ENCODE peak calls at places on chromosomes 4 and X, in four cellular contexts. One of them, this sample, is unnamed.

GRCh38 chr4:153393397-153393796 is 48.9 kb downstream of the MND1 start:
- DNase-seq in neuronal stem cell: no peak
- DNase-seq in H9: no peak
- DNase-seq in IMR-90: peak
- DNase-seq in this sample: peak

GRCh38 chr4:154566639-154567204 is 3.9 kb downstream of the FGB start:
- DNase-seq in neuronal stem cell: no peak
- DNase-seq in H9: no peak
- DNase-seq in IMR-90: peak
- DNase-seq in this sample: no peak

GRCh38 chr4:91092398-91092955 is 965.3 kb downstream of the CCSER1 start:
- DNase-seq in neuronal stem cell: no peak
- DNase-seq in H9: no peak
- DNase-seq in IMR-90: no peak
- DNase-seq in this sample: no peak

GRCh38 chr4:142406917-142407501 is 439.1 kb downstream of the INPP4B start:
- DNase-seq in neuronal stem cell: no peak
- DNase-seq in H9: no peak
- DNase-seq in IMR-90: no peak
- DNase-seq in this sample: no peak

GRCh38 chr4:78379040-78379439 is 172.5 kb upstream of the ANXA3 start:
- DNase-seq in neuronal stem cell: no peak
- DNase-seq in H9: no peak
- DNase-seq in IMR-90: no peak
- DNase-seq in this sample: peak

GRCh38 chr4:14309429-14309828 is 681.9 kb upstream of the BOD1L1 start:
- DNase-seq in neuronal stem cell: no peak
- DNase-seq in H9: no peak
- DNase-seq in IMR-90: no peak
- DNase-seq in this sample: peak

GRCh38 chr4:78481180-78481579 is 70.4 kb upstream of the ANXA3 start:
- DNase-seq in neuronal stem cell: no peak
- DNase-seq in H9: no peak
- DNase-seq in IMR-90: peak
- DNase-seq in this sample: peak

GRCh38 chr4:23161787-23162186 is 469.1 kb downstream of the GBA3 start:
- DNase-seq in neuronal stem cell: peak
- DNase-seq in H9: no peak
- DNase-seq in IMR-90: no peak
- DNase-seq in this sample: no peak

GRCh38 chrX:13911581-13911980 is 94.7 kb upstream of the GPM6B start:
- DNase-seq in neuronal stem cell: no peak
- DNase-seq in H9: no peak
- DNase-seq in IMR-90: peak
- DNase-seq in this sample: no peak

GRCh38 chr4:16461362-16461761 is 235.1 kb upstream of the TAPT1 start:
- DNase-seq in neuronal stem cell: no peak
- DNase-seq in H9: no peak
- DNase-seq in IMR-90: no peak
- DNase-seq in this sample: no peak

GRCh38 chr4:164997324-164997723 is 19.9 kb upstream of the TRIM61 start:
- DNase-seq in neuronal stem cell: no peak
- DNase-seq in H9: no peak
- DNase-seq in IMR-90: no peak
- DNase-seq in this sample: peak

GRCh38 chrX:17923546-17923945 is 62.4 kb upstream of the RAI2 start:
- DNase-seq in neuronal stem cell: no peak
- DNase-seq in H9: no peak
- DNase-seq in IMR-90: no peak
- DNase-seq in this sample: no peak

GRCh38 chrX:17922303-17922702 is 61.2 kb upstream of the RAI2 start:
- DNase-seq in neuronal stem cell: no peak
- DNase-seq in H9: no peak
- DNase-seq in IMR-90: no peak
- DNase-seq in this sample: no peak

GRCh38 chrX:17919896-17920446 is 58.9 kb upstream of the RAI2 start:
- DNase-seq in neuronal stem cell: no peak
- DNase-seq in H9: no peak
- DNase-seq in IMR-90: no peak
- DNase-seq in this sample: no peak

GRCh38 chrX:17917945-17918577 is 57.0 kb upstream of the RAI2 start:
- DNase-seq in neuronal stem cell: no peak
- DNase-seq in H9: no peak
- DNase-seq in IMR-90: no peak
- DNase-seq in this sample: no peak
- H3K18ac ChIP-seq in neuronal stem cell: no peak
- H3K18ac ChIP-seq in H9: no peak
- H3K18ac ChIP-seq in IMR-90: no peak
- H3K18ac ChIP-seq in this sample: no peak

GRCh38 chr4:9980898-9981297 is 40.4 kb downstream of the SLC2A9 start:
- DNase-seq in neuronal stem cell: no peak
- DNase-seq in H9: no peak
- DNase-seq in IMR-90: no peak
- DNase-seq in this sample: no peak

GRCh38 chr4:9979101-9979815 is 42.0 kb downstream of the SLC2A9 start:
- DNase-seq in neuronal stem cell: no peak
- DNase-seq in H9: peak
- DNase-seq in IMR-90: no peak
- DNase-seq in this sample: peak

GRCh38 chr4:9984621-9985020 is 36.7 kb downstream of the SLC2A9 start:
- DNase-seq in neuronal stem cell: no peak
- DNase-seq in H9: no peak
- DNase-seq in IMR-90: no peak
- DNase-seq in this sample: no peak

GRCh38 chr4:9987749-9988346 is 33.4 kb downstream of the SLC2A9 start:
- DNase-seq in neuronal stem cell: no peak
- DNase-seq in H9: no peak
- DNase-seq in IMR-90: no peak
- DNase-seq in this sample: no peak

GRCh38 chr4:9983211-9983610 is 38.1 kb downstream of the SLC2A9 start:
- DNase-seq in neuronal stem cell: no peak
- DNase-seq in H9: no peak
- DNase-seq in IMR-90: no peak
- DNase-seq in this sample: no peak
- H3K18ac ChIP-seq in neuronal stem cell: no peak
- H3K18ac ChIP-seq in H9: no peak
- H3K18ac ChIP-seq in IMR-90: no peak
- H3K18ac ChIP-seq in this sample: no peak

DNA sequence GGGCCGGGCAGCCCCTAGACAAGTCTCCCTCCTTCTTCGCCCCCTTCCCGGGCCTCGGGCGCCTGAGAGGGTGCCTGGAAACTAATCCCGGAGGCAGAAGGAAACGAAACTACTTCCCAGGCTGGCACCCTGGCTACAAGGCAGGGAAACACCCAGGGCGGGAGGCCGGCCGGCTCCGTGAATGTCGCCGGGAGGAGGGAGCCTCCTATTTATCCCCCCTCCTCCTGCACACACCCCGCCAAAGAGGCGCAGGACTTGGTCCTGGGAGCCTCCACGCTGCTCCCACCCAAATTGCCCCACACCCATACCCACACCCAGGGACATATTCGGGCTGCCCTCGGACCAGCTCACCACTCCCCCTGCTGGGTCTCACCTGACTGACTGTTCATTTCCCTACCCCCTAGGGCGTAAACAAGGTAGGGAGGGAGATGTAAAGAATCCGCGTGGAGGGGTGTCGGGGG is at the start of gene BTC:
- DNase-seq in neuronal stem cell: peak
- DNase-seq in H9: peak
- DNase-seq in IMR-90: no peak
- DNase-seq in this sample: peak
- H3K18ac ChIP-seq in neuronal stem cell: peak
- H3K18ac ChIP-seq in H9: no peak
- H3K18ac ChIP-seq in IMR-90: no peak
- H3K18ac ChIP-seq in this sample: no peak

DNA sequence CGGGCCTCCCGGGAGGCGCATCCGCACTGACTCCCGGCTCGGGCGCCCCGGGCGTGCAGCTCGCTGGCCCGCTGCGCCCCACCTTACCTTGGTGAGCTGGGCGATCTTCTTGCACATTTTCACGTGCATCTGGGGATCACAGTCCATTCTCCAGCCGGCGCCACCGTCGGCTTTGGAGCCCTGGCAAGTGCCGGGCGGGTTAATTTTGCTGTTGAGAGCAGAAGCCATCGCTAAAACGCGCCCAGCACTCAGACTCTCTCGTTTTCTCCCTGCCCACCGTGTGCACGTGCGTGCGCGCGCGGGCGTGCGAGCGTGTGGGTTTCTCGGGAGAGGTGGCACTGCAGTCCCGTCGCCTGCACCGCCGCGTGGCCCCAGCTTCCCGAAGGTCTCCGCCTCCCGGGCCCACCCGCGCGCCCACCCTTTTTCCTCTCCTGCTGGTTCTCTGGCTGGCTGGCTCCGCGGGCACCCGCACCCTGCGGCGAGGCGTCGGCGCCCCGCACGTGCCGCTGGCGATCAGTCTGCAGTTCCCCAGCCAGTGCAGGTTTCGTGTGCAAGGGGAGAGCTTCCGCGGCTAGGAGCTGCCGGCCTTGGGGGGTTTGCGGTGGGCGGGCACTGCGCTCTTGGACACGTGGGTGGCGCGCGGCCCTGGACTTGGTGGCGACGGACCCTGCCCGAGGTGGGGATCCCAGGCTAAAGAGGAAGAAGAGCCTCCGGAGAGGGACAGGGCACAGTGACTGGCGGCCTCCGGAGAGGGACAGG is at the start of gene FAM184B:
- DNase-seq in neuronal stem cell: peak
- DNase-seq in H9: peak
- DNase-seq in IMR-90: no peak
- DNase-seq in this sample: peak
- H3K18ac ChIP-seq in neuronal stem cell: peak
- H3K18ac ChIP-seq in H9: no peak
- H3K18ac ChIP-seq in IMR-90: no peak
- H3K18ac ChIP-seq in this sample: no peak

GRCh38 chrX:153597351-153597750 is 1.6 kb downstream of the CCNQ start:
- DNase-seq in neuronal stem cell: no peak
- DNase-seq in H9: no peak
- DNase-seq in IMR-90: no peak
- DNase-seq in this sample: no peak

GRCh38 chrX:153598541-153599191 is at the start of gene CCNQ:
- DNase-seq in neuronal stem cell: no peak
- DNase-seq in H9: peak
- DNase-seq in IMR-90: peak
- DNase-seq in this sample: peak

GRCh38 chrX:153600921-153601320 is 2.0 kb upstream of the CCNQ start:
- DNase-seq in neuronal stem cell: no peak
- DNase-seq in H9: no peak
- DNase-seq in IMR-90: no peak
- DNase-seq in this sample: no peak

GRCh38 chrX:153600032-153600373 is 1.1 kb upstream of the CCNQ start:
- DNase-seq in neuronal stem cell: no peak
- DNase-seq in H9: no peak
- DNase-seq in IMR-90: no peak
- DNase-seq in this sample: peak

DNA sequence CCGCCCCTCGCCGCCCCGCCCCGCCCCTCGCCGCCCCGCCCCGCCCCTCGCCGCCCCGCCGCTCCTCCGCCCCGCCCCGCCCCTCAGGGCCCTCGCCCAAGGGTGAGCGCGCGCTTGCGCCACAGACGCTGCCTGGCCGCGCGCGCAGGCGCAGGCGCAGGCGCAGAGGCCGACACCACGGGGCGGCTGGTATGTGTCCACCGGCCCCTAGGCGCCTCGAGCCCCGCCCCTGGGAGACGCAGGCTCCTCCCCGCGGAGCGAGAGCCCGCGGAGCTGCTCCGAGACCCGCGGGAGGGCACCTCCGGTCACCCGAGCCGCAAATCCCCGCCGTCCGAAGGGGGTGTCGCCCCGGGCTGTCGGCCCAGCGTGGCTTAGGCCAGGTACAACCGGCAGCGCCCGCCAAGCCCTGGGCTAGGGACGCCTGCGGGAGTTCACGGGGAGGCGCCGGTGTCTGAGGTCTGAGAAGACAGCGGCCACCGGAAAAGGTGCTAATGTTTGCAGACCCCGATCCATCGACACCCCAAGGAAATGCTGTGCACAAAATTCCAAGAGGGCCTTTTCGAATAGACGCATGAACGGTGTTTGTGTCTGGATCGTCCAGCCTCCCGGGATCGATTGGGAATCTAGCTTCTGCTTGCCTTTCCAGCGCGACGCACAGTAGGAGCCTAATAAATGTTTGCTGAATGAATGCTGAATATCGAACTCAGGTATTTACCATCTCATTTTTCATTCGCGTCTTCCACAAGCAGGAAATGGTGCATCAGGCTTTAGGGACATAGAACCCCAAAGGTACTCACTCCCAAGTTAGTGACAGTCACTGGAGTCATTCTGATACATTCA is 473 bp upstream of the CCNQ start:
- DNase-seq in neuronal stem cell: peak
- DNase-seq in H9: peak
- DNase-seq in IMR-90: peak
- DNase-seq in this sample: peak
- H3K18ac ChIP-seq in neuronal stem cell: peak
- H3K18ac ChIP-seq in H9: no peak
- H3K18ac ChIP-seq in IMR-90: no peak
- H3K18ac ChIP-seq in this sample: no peak

GRCh38 chr4:140213736-140214135 is 59.8 kb upstream of the MAML3 start:
- DNase-seq in neuronal stem cell: no peak
- DNase-seq in H9: no peak
- DNase-seq in IMR-90: peak
- DNase-seq in this sample: peak

GRCh38 chr4:140211693-140212092 is 57.7 kb upstream of the MAML3 start:
- DNase-seq in neuronal stem cell: no peak
- DNase-seq in H9: no peak
- DNase-seq in IMR-90: no peak
- DNase-seq in this sample: no peak

GRCh38 chr4:140212646-140213045 is 58.7 kb upstream of the MAML3 start:
- DNase-seq in neuronal stem cell: no peak
- DNase-seq in H9: no peak
- DNase-seq in IMR-90: no peak
- DNase-seq in this sample: peak

GRCh38 chr4:140213116-140213515 is 59.1 kb upstream of the MAML3 start:
- DNase-seq in neuronal stem cell: no peak
- DNase-seq in H9: no peak
- DNase-seq in IMR-90: no peak
- DNase-seq in this sample: no peak

GRCh38 chr4:140212171-140212570 is 58.2 kb upstream of the MAML3 start:
- DNase-seq in neuronal stem cell: no peak
- DNase-seq in H9: no peak
- DNase-seq in IMR-90: no peak
- DNase-seq in this sample: no peak
- H3K18ac ChIP-seq in neuronal stem cell: no peak
- H3K18ac ChIP-seq in H9: no peak
- H3K18ac ChIP-seq in IMR-90: no peak
- H3K18ac ChIP-seq in this sample: peak

This sample was measured in mesendoderm.